ENCODE peak calls at places on chromosomes 6 and 20, in eight cellular contexts. One of them, this sample, is unnamed.

GRCh38 chr6:1670711-1671462 is 61.2 kb downstream of the FOXC1 start:
- DNase-seq in CD8-positive, alpha-beta T cell: no peak
- DNase-seq in AG04450: no peak
- DNase-seq in heart left ventricle: no peak
- DNase-seq in lung: no peak
- DNase-seq in HepG2: no peak
- DNase-seq in upper lobe of right lung: no peak
- DNase-seq in CD4-positive, alpha-beta T cell: no peak
- DNase-seq in this sample: no peak

GRCh38 chr6:141484726-141485125 is 648.0 kb upstream of the GJE1 start:
- DNase-seq in CD8-positive, alpha-beta T cell: peak; percentile 19
- DNase-seq in AG04450: no peak
- DNase-seq in heart left ventricle: no peak
- DNase-seq in lung: no peak
- DNase-seq in HepG2: peak; percentile 12
- DNase-seq in upper lobe of right lung: no peak
- DNase-seq in CD4-positive, alpha-beta T cell: no peak
- DNase-seq in this sample: peak; percentile 17

GRCh38 chr6:164185342-164185920 is 770.9 kb downstream of the QKI start:
- DNase-seq in CD8-positive, alpha-beta T cell: no peak
- DNase-seq in AG04450: no peak
- DNase-seq in heart left ventricle: no peak
- DNase-seq in lung: no peak
- DNase-seq in HepG2: no peak
- DNase-seq in upper lobe of right lung: no peak
- DNase-seq in CD4-positive, alpha-beta T cell: no peak
- DNase-seq in this sample: no peak

GRCh38 chr20:50327666-50328065 is 137.0 kb downstream of the CEBPB start:
- DNase-seq in CD8-positive, alpha-beta T cell: no peak
- DNase-seq in AG04450: no peak
- DNase-seq in heart left ventricle: no peak
- DNase-seq in lung: no peak
- DNase-seq in HepG2: no peak
- DNase-seq in upper lobe of right lung: no peak
- DNase-seq in CD4-positive, alpha-beta T cell: no peak
- DNase-seq in this sample: no peak

GRCh38 chr6:33758807-33759206 is 12.1 kb upstream of the IP6K3 start:
- DNase-seq in CD8-positive, alpha-beta T cell: no peak
- DNase-seq in AG04450: no peak
- DNase-seq in heart left ventricle: no peak
- DNase-seq in lung: no peak
- DNase-seq in HepG2: no peak
- DNase-seq in upper lobe of right lung: no peak
- DNase-seq in CD4-positive, alpha-beta T cell: no peak
- DNase-seq in this sample: no peak

GRCh38 chr6:161272600-161273355 is 1.1 kb downstream of the AGPAT4 start:
- DNase-seq in CD8-positive, alpha-beta T cell: no peak
- DNase-seq in AG04450: no peak
- DNase-seq in heart left ventricle: no peak
- DNase-seq in lung: no peak
- DNase-seq in HepG2: no peak
- DNase-seq in upper lobe of right lung: no peak
- DNase-seq in CD4-positive, alpha-beta T cell: no peak
- DNase-seq in this sample: no peak

GRCh38 chr6:79066330-79066729 is 11.7 kb downstream of the PHIP start:
- DNase-seq in CD8-positive, alpha-beta T cell: no peak
- DNase-seq in AG04450: no peak
- DNase-seq in heart left ventricle: no peak
- DNase-seq in lung: no peak
- DNase-seq in HepG2: no peak
- DNase-seq in upper lobe of right lung: no peak
- DNase-seq in CD4-positive, alpha-beta T cell: no peak
- DNase-seq in this sample: no peak

GRCh38 chr6:35955071-35955470 is 34.2 kb upstream of the SRPK1 start:
- DNase-seq in CD8-positive, alpha-beta T cell: no peak
- DNase-seq in AG04450: no peak
- DNase-seq in heart left ventricle: no peak
- DNase-seq in lung: no peak
- DNase-seq in HepG2: no peak
- DNase-seq in upper lobe of right lung: no peak
- DNase-seq in CD4-positive, alpha-beta T cell: no peak
- DNase-seq in this sample: no peak

GRCh38 chr6:27096834-27097511 is 150.5 kb upstream of the PRSS16 start:
- DNase-seq in CD8-positive, alpha-beta T cell: peak; percentile 22
- DNase-seq in AG04450: peak; percentile 26
- DNase-seq in heart left ventricle: peak; percentile 36
- DNase-seq in lung: peak; percentile 51
- DNase-seq in HepG2: no peak
- DNase-seq in upper lobe of right lung: peak; percentile 78
- DNase-seq in CD4-positive, alpha-beta T cell: no peak
- DNase-seq in this sample: peak; percentile 57

GRCh38 chr20:6045566-6045965 is 8.3 kb downstream of the LRRN4 start:
- DNase-seq in CD8-positive, alpha-beta T cell: no peak
- DNase-seq in AG04450: peak; percentile 26
- DNase-seq in heart left ventricle: no peak
- DNase-seq in lung: no peak
- DNase-seq in HepG2: no peak
- DNase-seq in upper lobe of right lung: no peak
- DNase-seq in CD4-positive, alpha-beta T cell: no peak
- DNase-seq in this sample: no peak

GRCh38 chr20:38230957-38231785 is 29.4 kb downstream of the KIAA1755 start:
- DNase-seq in CD8-positive, alpha-beta T cell: no peak
- DNase-seq in AG04450: no peak
- DNase-seq in heart left ventricle: no peak
- DNase-seq in lung: no peak
- DNase-seq in HepG2: no peak
- DNase-seq in upper lobe of right lung: no peak
- DNase-seq in CD4-positive, alpha-beta T cell: no peak
- DNase-seq in this sample: no peak

GRCh38 chr6:143647191-143647590 is 30.6 kb upstream of the PHACTR2 start:
- DNase-seq in CD8-positive, alpha-beta T cell: no peak
- DNase-seq in AG04450: no peak
- DNase-seq in heart left ventricle: no peak
- DNase-seq in lung: no peak
- DNase-seq in HepG2: no peak
- DNase-seq in upper lobe of right lung: no peak
- DNase-seq in CD4-positive, alpha-beta T cell: no peak
- DNase-seq in this sample: no peak

GRCh38 chr6:27591660-27592059 is 118.8 kb upstream of the ZNF184 start:
- DNase-seq in CD8-positive, alpha-beta T cell: no peak
- DNase-seq in AG04450: no peak
- DNase-seq in heart left ventricle: no peak
- DNase-seq in lung: no peak
- DNase-seq in HepG2: peak; percentile 72
- DNase-seq in upper lobe of right lung: no peak
- DNase-seq in CD4-positive, alpha-beta T cell: no peak
- DNase-seq in this sample: no peak

GRCh38 chr6:30727920-30728605 is 7.9 kb downstream of the TUBB start:
- DNase-seq in CD8-positive, alpha-beta T cell: no peak
- DNase-seq in AG04450: no peak
- DNase-seq in heart left ventricle: no peak
- DNase-seq in lung: no peak
- DNase-seq in HepG2: no peak
- DNase-seq in upper lobe of right lung: no peak
- DNase-seq in CD4-positive, alpha-beta T cell: no peak
- DNase-seq in this sample: no peak

GRCh38 chr20:40638414-40638813 is 50.6 kb downstream of the MAFB start:
- DNase-seq in CD8-positive, alpha-beta T cell: no peak
- DNase-seq in AG04450: no peak
- DNase-seq in heart left ventricle: no peak
- DNase-seq in lung: no peak
- DNase-seq in HepG2: no peak
- DNase-seq in upper lobe of right lung: no peak
- DNase-seq in CD4-positive, alpha-beta T cell: no peak
- DNase-seq in this sample: no peak

GRCh38 chr6:105397987-105398386 is 4.9 kb downstream of the PREP start:
- DNase-seq in CD8-positive, alpha-beta T cell: no peak
- DNase-seq in AG04450: no peak
- DNase-seq in heart left ventricle: no peak
- DNase-seq in lung: no peak
- DNase-seq in HepG2: peak; percentile 63
- DNase-seq in upper lobe of right lung: no peak
- DNase-seq in CD4-positive, alpha-beta T cell: no peak
- DNase-seq in this sample: no peak

GRCh38 chr20:37385659-37386504 is 39.9 kb downstream of the SRC start:
- DNase-seq in CD8-positive, alpha-beta T cell: no peak
- DNase-seq in AG04450: no peak
- DNase-seq in heart left ventricle: no peak
- DNase-seq in lung: no peak
- DNase-seq in HepG2: no peak
- DNase-seq in upper lobe of right lung: peak; percentile 51
- DNase-seq in CD4-positive, alpha-beta T cell: no peak
- DNase-seq in this sample: no peak

GRCh38 chr6:157669747-157670216 is 153.3 kb upstream of the SNX9 start:
- DNase-seq in CD8-positive, alpha-beta T cell: no peak
- DNase-seq in AG04450: peak; percentile 37
- DNase-seq in heart left ventricle: peak; percentile 92
- DNase-seq in lung: peak; percentile 68
- DNase-seq in HepG2: peak; percentile 28
- DNase-seq in upper lobe of right lung: peak; percentile 80
- DNase-seq in CD4-positive, alpha-beta T cell: no peak
- DNase-seq in this sample: peak; percentile 79

GRCh38 chr20:59087829-59088433 is 45.3 kb upstream of the PRELID3B start:
- DNase-seq in CD8-positive, alpha-beta T cell: peak; percentile 82
- DNase-seq in AG04450: no peak
- DNase-seq in heart left ventricle: peak; percentile 82
- DNase-seq in lung: peak; percentile 77
- DNase-seq in HepG2: peak; percentile 70
- DNase-seq in upper lobe of right lung: peak; percentile 89
- DNase-seq in CD4-positive, alpha-beta T cell: peak; percentile 76
- DNase-seq in this sample: peak; percentile 89

GRCh38 chr6:22281691-22282090 is 15.1 kb downstream of the PRL start:
- DNase-seq in CD8-positive, alpha-beta T cell: no peak
- DNase-seq in AG04450: no peak
- DNase-seq in heart left ventricle: no peak
- DNase-seq in lung: no peak
- DNase-seq in HepG2: no peak
- DNase-seq in upper lobe of right lung: no peak
- DNase-seq in CD4-positive, alpha-beta T cell: no peak
- DNase-seq in this sample: no peak

GRCh38 chr20:49633643-49634042 is 65.7 kb upstream of the PTGIS start:
- DNase-seq in CD8-positive, alpha-beta T cell: no peak
- DNase-seq in AG04450: no peak
- DNase-seq in heart left ventricle: no peak
- DNase-seq in lung: no peak
- DNase-seq in HepG2: no peak
- DNase-seq in upper lobe of right lung: no peak
- DNase-seq in CD4-positive, alpha-beta T cell: no peak
- DNase-seq in this sample: no peak

GRCh38 chr6:17885079-17885478 is 102.4 kb downstream of the KIF13A start:
- DNase-seq in CD8-positive, alpha-beta T cell: no peak
- DNase-seq in AG04450: no peak
- DNase-seq in heart left ventricle: no peak
- DNase-seq in lung: no peak
- DNase-seq in HepG2: no peak
- DNase-seq in upper lobe of right lung: no peak
- DNase-seq in CD4-positive, alpha-beta T cell: no peak
- DNase-seq in this sample: no peak
- H3K9me3 ChIP-seq in CD8-positive, alpha-beta T cell: no peaks in the 10 kb centered on the region
- H3K9me3 ChIP-seq in AG04450: no peaks in the 10 kb centered on the region
- H3K9me3 ChIP-seq in heart left ventricle: no peaks in the 10 kb centered on the region
- H3K9me3 ChIP-seq in lung: no peaks in the 10 kb centered on the region
- H3K9me3 ChIP-seq in HepG2: no peaks in the 10 kb centered on the region
- H3K9me3 ChIP-seq in upper lobe of right lung: no peaks in the 10 kb centered on the region
- H3K9me3 ChIP-seq in CD4-positive, alpha-beta T cell: no peaks in the 10 kb centered on the region
- H3K9me3 ChIP-seq in this sample: no peaks in the 10 kb centered on the region

GRCh38 chr6:41518118-41518517 is 28.1 kb upstream of the FOXP4 start:
- DNase-seq in CD8-positive, alpha-beta T cell: no peak
- DNase-seq in AG04450: no peak
- DNase-seq in heart left ventricle: no peak
- DNase-seq in lung: no peak
- DNase-seq in HepG2: peak; percentile 70
- DNase-seq in upper lobe of right lung: no peak
- DNase-seq in CD4-positive, alpha-beta T cell: no peak
- DNase-seq in this sample: peak; percentile 58

GRCh38 chr6:41517473-41517872 is 28.7 kb upstream of the FOXP4 start:
- DNase-seq in CD8-positive, alpha-beta T cell: no peak
- DNase-seq in AG04450: no peak
- DNase-seq in heart left ventricle: no peak
- DNase-seq in lung: peak; percentile 57
- DNase-seq in HepG2: no peak
- DNase-seq in upper lobe of right lung: no peak
- DNase-seq in CD4-positive, alpha-beta T cell: no peak
- DNase-seq in this sample: no peak

GRCh38 chr6:41515995-41516394 is 30.2 kb upstream of the FOXP4 start:
- DNase-seq in CD8-positive, alpha-beta T cell: no peak
- DNase-seq in AG04450: no peak
- DNase-seq in heart left ventricle: no peak
- DNase-seq in lung: no peak
- DNase-seq in HepG2: no peak
- DNase-seq in upper lobe of right lung: no peak
- DNase-seq in CD4-positive, alpha-beta T cell: no peak
- DNase-seq in this sample: no peak

GRCh38 chr6:41519748-41520699 is 26.2 kb upstream of the FOXP4 start:
- DNase-seq in CD8-positive, alpha-beta T cell: no peak
- DNase-seq in AG04450: no peak
- DNase-seq in heart left ventricle: no peak
- DNase-seq in lung: no peak
- DNase-seq in HepG2: peak; percentile 97
- DNase-seq in upper lobe of right lung: no peak
- DNase-seq in CD4-positive, alpha-beta T cell: no peak
- DNase-seq in this sample: peak; percentile 55

GRCh38 chr6:41519305-41519747 is 26.9 kb upstream of the FOXP4 start:
- DNase-seq in CD8-positive, alpha-beta T cell: no peak
- DNase-seq in AG04450: no peak
- DNase-seq in heart left ventricle: no peak
- DNase-seq in lung: no peak
- DNase-seq in HepG2: peak; percentile 89
- DNase-seq in upper lobe of right lung: no peak
- DNase-seq in CD4-positive, alpha-beta T cell: no peak
- DNase-seq in this sample: peak; percentile 75
- TF ChIP-seq CTCF in CD8-positive, alpha-beta T cell: no peak
- TF ChIP-seq CTCF in AG04450: no peak
- TF ChIP-seq CTCF in heart left ventricle: no peak
- TF ChIP-seq CTCF in lung: no peak
- TF ChIP-seq CTCF in HepG2: peak; percentile 12
- TF ChIP-seq CTCF in upper lobe of right lung: no peak
- TF ChIP-seq CTCF in CD4-positive, alpha-beta T cell: no peak
- TF ChIP-seq CTCF in this sample: no peak

DNA sequence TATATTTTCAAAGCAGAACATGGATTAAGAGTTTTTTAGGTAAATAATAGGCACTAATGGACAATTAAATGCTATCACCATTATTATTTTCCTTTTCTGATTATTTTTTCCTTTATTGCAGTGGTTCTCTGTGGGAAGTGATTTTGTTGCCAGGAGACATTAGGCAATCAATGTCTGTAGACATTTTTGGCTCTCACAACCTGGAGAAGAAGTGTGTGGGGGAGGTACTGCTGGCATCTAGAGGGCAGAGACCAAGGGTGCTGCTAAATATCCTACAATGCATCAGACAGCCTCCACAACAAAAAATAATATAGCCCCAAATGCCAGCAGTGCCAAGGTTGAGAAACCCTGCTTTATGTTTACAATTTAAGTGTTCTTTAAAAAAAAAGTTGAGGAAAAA is 8.3 kb downstream of the IFNGR1 start:
- DNase-seq in CD8-positive, alpha-beta T cell: no peak
- DNase-seq in AG04450: no peak
- DNase-seq in heart left ventricle: no peak
- DNase-seq in lung: no peak
- DNase-seq in HepG2: no peak
- DNase-seq in upper lobe of right lung: no peak
- DNase-seq in CD4-positive, alpha-beta T cell: no peak
- DNase-seq in this sample: no peak
- H3K9me3 ChIP-seq in CD8-positive, alpha-beta T cell: no peaks in the 10 kb centered on the region
- H3K9me3 ChIP-seq in AG04450: peaks cover 3% of the 10 kb centered on the region
- H3K9me3 ChIP-seq in heart left ventricle: no peaks in the 10 kb centered on the region
- H3K9me3 ChIP-seq in lung: no peaks in the 10 kb centered on the region
- H3K9me3 ChIP-seq in HepG2: peaks cover 20% of the 10 kb centered on the region
- H3K9me3 ChIP-seq in upper lobe of right lung: no peaks in the 10 kb centered on the region
- H3K9me3 ChIP-seq in CD4-positive, alpha-beta T cell: no peaks in the 10 kb centered on the region
- H3K9me3 ChIP-seq in this sample: no peaks in the 10 kb centered on the region

GRCh38 chr6:155261146-155261900 is 2.5 kb upstream of the CLDN20 start:
- DNase-seq in CD8-positive, alpha-beta T cell: no peak
- DNase-seq in AG04450: no peak
- DNase-seq in heart left ventricle: no peak
- DNase-seq in lung: no peak
- DNase-seq in HepG2: peak; percentile 30
- DNase-seq in upper lobe of right lung: no peak
- DNase-seq in CD4-positive, alpha-beta T cell: no peak
- DNase-seq in this sample: no peak
- TF ChIP-seq CTCF in CD8-positive, alpha-beta T cell: no peak
- TF ChIP-seq CTCF in AG04450: no peak
- TF ChIP-seq CTCF in heart left ventricle: no peak
- TF ChIP-seq CTCF in lung: no peak
- TF ChIP-seq CTCF in HepG2: peak; percentile 1
- TF ChIP-seq CTCF in upper lobe of right lung: no peak
- TF ChIP-seq CTCF in CD4-positive, alpha-beta T cell: no peak
- TF ChIP-seq CTCF in this sample: no peak